ENCODE peak calls at places on chromosomes 16 and 17, in six cellular contexts. C, T, E, B, H and P are unnamed samples.

GRCh38 chr16:27191352-27191924 is 11.9 kb upstream of the KDM8 start:
- DNase-seq in E (no peak), H (no peak), C (no peak), B (no peak), T (no peak), P (no peak)

GRCh38 chr16:48383204-48383876 is 1.9 kb downstream of the SIAH1 start:
- DNase-seq in H (no peak), B (no peak), E (peak), C (no peak), T (no peak), P (no peak)

GRCh38 chr17:77928519-77929179 is 29.9 kb upstream of the TNRC6C start:
- DNase-seq in C (no peak), E (no peak), H (no peak), B (no peak), T (no peak), P (no peak)

GRCh38 chr16:9992441-9992840 is 189.8 kb downstream of the GRIN2A start:
- DNase-seq in C (no peak), E (no peak), T (no peak), H (no peak), B (no peak), P (no peak)

GRCh38 chr17:72590382-72590781 is 469.6 kb downstream of the SOX9 start:
- DNase-seq in C (no peak), H (no peak), T (no peak), B (peak), E (peak), P (peak)

GRCh38 chr17:38872671-38873385 is 3.0 kb downstream of the LASP1 start:
- DNase-seq in C (no peak), T (no peak), B (peak), H (no peak), E (no peak), P (no peak)

GRCh38 chr16:79823644-79824043 is 223.1 kb upstream of the MAF start:
- DNase-seq in H (no peak), B (no peak), T (no peak), C (no peak), E (no peak), P (no peak)

GRCh38 chr17:66638707-66639479 is 196.0 kb upstream of the CACNG5 start:
- DNase-seq in H (no peak), C (no peak), B (no peak), T (no peak), E (no peak), P (no peak)

GRCh38 chr16:30649725-30650368 is 913 bp upstream of the PRR14 start:
- DNase-seq in B (no peak), E (no peak), H (no peak), T (no peak), C (no peak), P (no peak)

GRCh38 chr17:32006957-32007462 is at the start of gene LRRC37B:
- DNase-seq in H (peak), E (peak), C (peak), B (peak), T (peak), P (peak)

GRCh38 chr16:67158637-67159600 is 790 bp downstream of the TRADD start:
- DNase-seq in B (peak), T (peak), H (peak), C (no peak), E (no peak), P (peak)

GRCh38 chr17:83097831-83098230 is 18.4 kb downstream of the METRNL start:
- DNase-seq in C (no peak), B (no peak), T (no peak), H (no peak), E (no peak), P (no peak)

GRCh38 chr16:17403859-17404545 is 66.8 kb downstream of the XYLT1 start:
- DNase-seq in E (no peak), C (no peak), B (no peak), T (no peak), H (peak), P (no peak)

GRCh38 chr16:9102379-9102778 is 10.9 kb downstream of the HAPSTR1 start:
- DNase-seq in B (no peak), C (no peak), T (no peak), E (peak), H (no peak), P (peak)

GRCh38 chr17:4407851-4408250 is 25.9 kb upstream of the SPNS3 start:
- DNase-seq in B (peak), C (no peak), T (no peak), H (no peak), E (no peak), P (no peak)

GRCh38 chr16:84044108-84044488 is 1.5 kb upstream of the SLC38A8 start:
- DNase-seq in T (peak), C (peak), H (no peak), E (peak), B (peak), P (peak)

GRCh38 chr16:67528870-67529638 is 425 bp downstream of the RIPOR1 start:
- DNase-seq in H (no peak), T (no peak), B (no peak), E (peak), C (peak), P (peak)

GRCh38 chr17:61076649-61077048 is 323.0 kb upstream of the TBX2 start:
- DNase-seq in B (peak), T (no peak), C (no peak), H (no peak), E (peak), P (no peak)

GRCh38 chr16:21159281-21159951 is 942 bp downstream of the LDAF1 start:
- DNase-seq in T (peak), H (no peak), B (no peak), C (no peak), E (no peak), P (no peak)

GRCh38 chr17:61201211-61201610 is 198.4 kb upstream of the TBX2 start:
- DNase-seq in H (no peak), E (peak), B (peak), T (no peak), C (no peak), P (peak)

GRCh38 chr16:396605-397004 is 394 bp upstream of the NME4 start:
- DNase-seq in E (peak), B (peak), T (peak), H (no peak), C (peak), P (peak)

GRCh38 chr17:40535924-40536717 is 29.2 kb downstream of the CCR7 start:
- DNase-seq in C (no peak), E (no peak), H (no peak), T (peak), B (no peak), P (no peak)

GRCh38 chr16:75053791-75054555 is 55.1 kb downstream of the ZNRF1 start:
- DNase-seq in T (peak), C (no peak), B (peak), H (no peak), E (no peak), P (no peak)

GRCh38 chr16:29862383-29862883 is 593 bp downstream of the CDIPT start:
- DNase-seq in T (peak), E (no peak), C (no peak), H (no peak), B (no peak), P (peak)

GRCh38 chr16:47056704-47057630 is 83.5 kb upstream of the DNAJA2 start:
- DNase-seq in T (no peak), B (no peak), C (no peak), E (no peak), H (no peak), P (no peak)

GRCh38 chr17:17035920-17036319 is 6.3 kb upstream of the MPRIP start:
- DNase-seq in E (no peak), B (no peak), H (no peak), C (no peak), T (no peak), P (no peak)

GRCh38 chr17:81550830-81551457 is 1.2 kb downstream of the FAAP100 start:
- DNase-seq in E (no peak), H (no peak), T (no peak), B (no peak), C (no peak), P (no peak)

GRCh38 chr17:46942441-46943217 is 19.7 kb downstream of the GOSR2 start:
- DNase-seq in C (peak), T (peak), B (peak), E (peak), H (no peak), P (peak)

GRCh38 chr17:223723-224471 is 42.4 kb upstream of the DOC2B start:
- DNase-seq in H (no peak), C (no peak), T (no peak), B (no peak), E (no peak), P (no peak)

GRCh38 chr16:58046054-58046881 is 20.7 kb downstream of the MMP15 start:
- DNase-seq in H (no peak), E (no peak), B (no peak), T (no peak), C (no peak), P (no peak)

GRCh38 chr16:58048914-58049696 is 23.6 kb downstream of the MMP15 start:
- DNase-seq in H (no peak), B (no peak), E (no peak), C (no peak), T (no peak), P (no peak)

GRCh38 chr16:58046936-58047335 is 21.4 kb downstream of the MMP15 start:
- DNase-seq in H (no peak), T (no peak), C (no peak), E (no peak), B (no peak), P (no peak)

GRCh38 chr16:58048494-58048893 is 22.9 kb downstream of the MMP15 start:
- DNase-seq in B (no peak), H (no peak), E (no peak), C (no peak), T (no peak), P (no peak)

GRCh38 chr16:58047557-58048348 is 22.2 kb downstream of the MMP15 start:
- DNase-seq in B (no peak), H (no peak), E (no peak), C (no peak), T (peak), P (no peak)
- TF ChIP-seq BHLHE40 in B (no peak), H (no peak), E (no peak), C (no peak), T (no peak), P (no peak)

GRCh38 chr17:15409721-15410247 is 57.6 kb downstream of the CDRT4 start:
- DNase-seq in T (no peak), B (no peak), C (no peak), E (peak), H (no peak), P (no peak)
- TF ChIP-seq BHLHE40 in T (no peak), B (no peak), C (no peak), E (peak), H (no peak), P (no peak)

GRCh38 chr17:27442702-27443101 is 13.5 kb upstream of the KSR1 start:
- DNase-seq in B (no peak), T (no peak), E (no peak), H (no peak), C (no peak), P (no peak)

GRCh38 chr17:27449541-27449940 is 6.7 kb upstream of the KSR1 start:
- DNase-seq in B (no peak), E (no peak), H (no peak), T (no peak), C (no peak), P (no peak)

GRCh38 chr17:27445971-27446370 is 10.3 kb upstream of the KSR1 start:
- DNase-seq in C (no peak), H (no peak), E (no peak), B (no peak), T (no peak), P (no peak)

GRCh38 chr17:27443491-27443890 is 12.8 kb upstream of the KSR1 start:
- DNase-seq in B (no peak), E (no peak), C (no peak), T (no peak), H (no peak), P (no peak)

DNA sequence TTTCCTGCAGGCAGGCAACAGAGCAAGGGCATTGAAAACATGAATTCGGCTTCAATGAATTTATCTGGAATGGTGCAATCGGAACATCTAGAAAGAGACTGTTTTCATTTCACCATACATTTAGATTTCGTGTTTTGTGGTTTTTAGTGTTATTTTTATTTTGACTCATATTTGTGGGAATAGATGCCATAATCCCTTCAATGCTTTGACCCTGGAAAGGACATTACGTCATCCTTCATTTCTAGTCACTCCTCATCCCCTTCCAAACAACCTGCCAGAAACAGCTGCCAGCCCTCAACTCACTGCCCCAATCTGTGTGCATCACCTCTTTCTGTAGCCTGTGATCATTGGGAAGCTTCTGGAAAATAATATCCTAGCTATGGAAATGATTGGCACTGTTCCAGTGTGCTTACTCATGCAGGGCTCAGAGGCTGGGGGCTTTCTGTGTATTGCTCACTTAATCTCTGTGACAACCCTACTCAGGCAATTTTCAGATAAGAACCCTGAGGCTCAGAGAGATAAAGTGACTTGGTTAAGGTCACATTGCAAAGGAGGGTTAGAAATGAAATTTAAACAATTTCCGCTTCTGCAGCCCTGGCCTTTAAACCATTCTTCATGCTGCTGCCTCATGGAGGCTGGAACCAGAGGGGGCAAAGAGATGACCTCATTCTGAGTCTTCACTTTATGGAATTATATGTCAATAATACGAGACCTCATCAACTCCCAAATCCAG is 9.5 kb upstream of the KSR1 start:
- DNase-seq in H (no peak), T (peak), E (peak), B (no peak), C (no peak), P (no peak)
- TF ChIP-seq BHLHE40 in H (no peak), T (peak), E (peak), B (no peak), C (no peak), P (no peak)

GRCh38 chr17:29573558-29573870 is 5.0 kb downstream of the TP53I13 start:
- DNase-seq in E (no peak), H (no peak), T (no peak), C (no peak), B (no peak), P (no peak)

GRCh38 chr17:29571486-29571882 is 3.0 kb downstream of the TP53I13 start:
- DNase-seq in T (no peak), B (no peak), H (no peak), E (no peak), C (no peak), P (no peak)

GRCh38 chr17:29573871-29574731 is 5.6 kb downstream of the TP53I13 start:
- DNase-seq in T (no peak), H (no peak), E (no peak), C (no peak), B (no peak), P (no peak)

GRCh38 chr17:29571883-29572681 is 3.6 kb downstream of the TP53I13 start:
- DNase-seq in E (no peak), B (no peak), T (no peak), C (no peak), H (no peak), P (no peak)

GRCh38 chr17:29572691-29573557 is 4.4 kb downstream of the TP53I13 start:
- DNase-seq in T (peak), B (no peak), C (no peak), E (peak), H (no peak), P (no peak)
- TF ChIP-seq BHLHE40 in T (peak), B (no peak), C (no peak), E (peak), H (no peak), P (no peak)

DNA sequence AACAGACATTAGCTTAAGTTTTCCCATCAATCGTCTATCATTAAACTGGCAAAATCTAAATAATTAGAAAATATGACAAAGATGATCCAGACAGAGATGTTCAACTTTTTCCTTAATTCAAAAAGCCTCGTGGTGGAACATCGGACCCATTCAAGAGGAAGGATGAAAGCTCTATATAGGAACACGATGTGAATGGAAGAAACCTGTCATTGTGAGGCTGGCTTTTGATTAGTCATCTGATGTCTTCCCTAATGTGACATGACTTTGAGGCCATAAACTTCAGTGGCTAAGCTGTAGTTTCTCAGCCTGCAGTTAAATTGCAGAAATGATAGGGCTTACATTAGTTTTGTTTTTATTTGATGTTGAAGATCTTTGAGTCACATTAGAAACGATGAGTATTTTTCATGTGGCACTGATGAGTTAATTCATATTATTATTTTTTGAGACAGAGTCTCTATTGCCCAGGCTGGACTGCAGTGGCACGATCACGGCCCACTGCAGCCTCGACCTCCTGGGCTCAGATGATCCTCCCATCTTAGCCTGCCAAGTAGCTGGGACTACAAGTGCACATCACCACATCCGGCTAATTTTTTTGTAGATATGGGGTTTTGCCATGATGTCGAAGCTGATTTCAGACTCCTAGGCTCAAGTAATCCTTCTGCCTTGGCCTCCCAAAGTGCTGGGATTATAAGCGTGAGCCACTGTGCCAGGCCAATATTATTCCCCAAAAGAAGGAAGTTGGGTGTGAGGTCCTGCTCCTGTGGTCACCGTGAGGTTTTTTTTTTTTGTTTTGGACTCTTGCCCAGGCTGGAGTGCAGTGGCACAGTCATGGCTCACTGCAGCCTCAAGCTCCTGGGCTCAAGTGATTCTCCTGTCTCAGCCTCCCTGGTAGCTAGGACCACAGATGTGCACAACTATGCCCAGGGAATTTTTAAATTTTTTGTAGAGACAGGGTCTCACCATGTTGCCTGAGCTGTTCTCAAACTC is 1.3 kb downstream of the AMZ2 start:
- DNase-seq in E (no peak), T (no peak), H (no peak), B (no peak), C (no peak), P (no peak)
- TF ChIP-seq BHLHE40 in E (no peak), T (no peak), H (no peak), B (no peak), C (no peak), P (no peak)

GRCh38 chr16:3186946-3187690 is 886 bp upstream of the OR1F1 start:
- DNase-seq in H (no peak), B (no peak), T (no peak), E (no peak), C (no peak), P (no peak)

GRCh38 chr16:3188675-3188924 is 596 bp downstream of the OR1F1 start:
- DNase-seq in B (no peak), C (no peak), E (no peak), H (no peak), T (no peak), P (no peak)

GRCh38 chr16:3188925-3189825 is 1.2 kb downstream of the OR1F1 start:
- DNase-seq in B (peak), E (peak), T (peak), C (peak), H (no peak), P (peak)

GRCh38 chr16:3189869-3190268 is 1.9 kb downstream of the OR1F1 start:
- DNase-seq in T (no peak), E (no peak), H (no peak), B (no peak), C (no peak), P (no peak)

DNA sequence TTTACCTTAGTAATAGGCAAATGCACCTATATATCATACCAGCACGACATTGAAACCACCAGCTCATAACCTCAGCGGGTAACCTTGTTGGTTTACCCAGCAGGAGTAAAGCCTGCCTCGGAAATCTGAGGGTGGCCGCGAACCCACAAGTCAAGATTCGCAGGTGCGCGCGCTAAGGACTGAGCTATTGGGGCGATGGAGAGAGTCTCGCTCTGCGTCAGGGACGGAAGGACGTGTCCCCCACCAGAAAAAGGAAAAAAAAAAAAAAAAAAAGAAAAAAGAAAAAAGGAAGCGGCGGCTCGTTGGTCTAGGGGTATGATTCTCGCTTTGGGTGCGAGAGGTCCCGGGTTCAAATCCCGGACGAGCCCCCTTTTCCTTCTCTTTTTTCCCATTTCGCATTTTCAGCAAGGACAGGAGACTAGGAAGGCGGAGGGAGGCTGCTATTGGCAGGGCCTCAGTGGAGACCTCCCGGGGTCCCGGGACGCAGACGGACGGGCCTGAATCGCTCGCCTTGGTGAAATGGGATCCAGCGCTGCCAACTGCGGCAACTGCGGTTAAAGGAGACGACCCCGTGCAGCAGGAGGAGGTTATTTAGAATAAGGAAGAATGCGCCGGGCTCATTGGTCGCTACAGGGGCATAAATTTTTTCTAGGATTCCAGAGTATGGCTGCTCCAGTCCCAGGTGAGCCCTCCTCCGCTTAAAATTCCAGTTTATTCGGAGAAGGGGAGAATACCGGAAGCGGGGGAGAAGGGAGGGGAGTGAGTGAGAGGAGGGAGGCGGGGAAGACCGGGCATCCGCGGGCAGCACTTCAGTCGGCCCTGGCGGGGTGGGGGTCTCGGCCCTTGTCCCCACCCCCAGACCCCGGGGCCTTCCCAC is at the start of gene OR1F1:
- DNase-seq in T (peak), C (peak), B (peak), H (no peak), E (peak), P (peak)
- TF ChIP-seq BHLHE40 in T (no peak), C (no peak), B (no peak), H (no peak), E (no peak), P (no peak)

DNA sequence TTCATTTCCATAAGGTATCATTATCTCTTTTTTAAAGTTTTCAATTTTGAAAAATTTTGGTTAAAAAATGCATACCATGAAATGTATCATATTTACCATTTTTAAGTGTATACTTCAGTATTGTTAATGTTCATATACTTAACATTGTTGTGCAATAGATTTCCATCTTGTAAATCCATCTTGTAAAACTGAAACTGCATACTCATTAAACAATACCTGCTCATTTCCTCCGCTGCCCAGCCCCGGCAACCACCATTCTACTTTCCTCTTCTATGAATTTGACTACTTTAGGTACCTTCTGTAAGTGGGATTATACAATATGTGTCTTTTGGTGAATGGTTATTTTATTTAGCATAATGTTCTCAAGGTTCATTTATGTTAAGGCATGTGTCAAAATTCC is 6.5 kb downstream of the CCL2 start:
- DNase-seq in C (no peak), E (no peak), H (no peak), T (no peak), B (no peak), P (no peak)
- TF ChIP-seq BHLHE40 in C (no peak), E (no peak), H (no peak), T (no peak), B (no peak), P (no peak)